ENCODE peak calls at places on chromosomes 1 and 21, in eight cellular contexts. H is AG04450, J is MM.1S, T is heart right ventricle, S is AG20443, X is HT1080, G is suprapubic skin, O is fibroblast of mammary gland. I is an unnamed sample.

GRCh38 chr1:1034438-1034759 is 14.5 kb downstream of the AGRN start:
- DNase-seq in T (no peak), O (no peak), H (no peak), S (no peak), X (no peak), J (no peak), G (no peak), I (no peak)

GRCh38 chr1:206924549-206925115 is 2.9 kb upstream of the FCMR start:
- DNase-seq in X (no peak), S (no peak), G (no peak), J (no peak), H (no peak), T (no peak), O (no peak), I (no peak)

GRCh38 chr1:59418361-59418760 is 121.5 kb downstream of the FGGY start:
- DNase-seq in T (no peak), O (no peak), H (peak), J (no peak), G (no peak), S (no peak), X (no peak), I (no peak)

GRCh38 chr21:34558960-34559631 is 47.1 kb upstream of the KCNE1 start:
- DNase-seq in S (no peak), T (no peak), X (no peak), O (peak), H (no peak), G (no peak), J (no peak), I (no peak)

GRCh38 chr1:155026588-155026987 is 7.0 kb downstream of the DCST2 start:
- DNase-seq in H (no peak), O (peak), G (no peak), J (no peak), X (peak), T (no peak), S (no peak), I (no peak)

GRCh38 chr1:2343023-2343935 is 48.1 kb downstream of the MORN1 start:
- DNase-seq in J (no peak), O (no peak), G (no peak), T (peak), H (no peak), X (no peak), S (no peak), I (no peak)

GRCh38 chr1:159916240-159917051 is 8.9 kb downstream of the TAGLN2 start:
- DNase-seq in X (peak), O (peak), T (no peak), J (no peak), H (no peak), S (peak), G (no peak), I (no peak)

GRCh38 chr1:67173988-67174387 is 7.7 kb downstream of the IL23R start:
- DNase-seq in J (no peak), X (no peak), O (no peak), S (no peak), G (no peak), T (no peak), H (no peak), I (no peak)

GRCh38 chr1:214503553-214503952 is 47.8 kb downstream of the PTPN14 start:
- DNase-seq in S (no peak), H (no peak), T (no peak), X (no peak), G (no peak), O (peak), J (no peak), I (no peak)

GRCh38 chr1:210647406-210648333 is 319.0 kb downstream of the HHAT start:
- DNase-seq in G (no peak), T (no peak), J (peak), H (peak), X (peak), O (peak), S (peak), I (no peak)

I was measured in right atrium auricular region.